ENCODE peak calls at places on chromosomes 16 and 17, in seven cellular contexts. One of them, this sample, is unnamed. For H3K4me1, the result is how much of the 10 kb centered on the place peaks cover.

GRCh38 chr17:1147664-1148063 is 32.1 kb downstream of the ABR start:
- DNase-seq in body of pancreas: peak
- DNase-seq in left ventricle myocardium inferior: no peak
- DNase-seq in small intestine: peak
- DNase-seq in stomach: peak
- DNase-seq in PC-3: peak
- DNase-seq in ovary: no peak
- DNase-seq in this sample: peak

GRCh38 chr17:50198026-50198669 is 3.3 kb downstream of the COL1A1 start:
- DNase-seq in body of pancreas: peak
- DNase-seq in left ventricle myocardium inferior: no peak
- DNase-seq in small intestine: peak
- DNase-seq in stomach: peak
- DNase-seq in PC-3: peak
- DNase-seq in ovary: no peak
- DNase-seq in this sample: peak

GRCh38 chr17:76485569-76485968 is 15.7 kb downstream of the RHBDF2 start:
- DNase-seq in body of pancreas: peak
- DNase-seq in left ventricle myocardium inferior: no peak
- DNase-seq in small intestine: no peak
- DNase-seq in stomach: no peak
- DNase-seq in PC-3: no peak
- DNase-seq in ovary: no peak
- DNase-seq in this sample: peak

GRCh38 chr17:71396711-71397110 is 724.1 kb upstream of the SOX9 start:
- DNase-seq in body of pancreas: no peak
- DNase-seq in left ventricle myocardium inferior: no peak
- DNase-seq in small intestine: no peak
- DNase-seq in stomach: no peak
- DNase-seq in PC-3: no peak
- DNase-seq in ovary: no peak
- DNase-seq in this sample: no peak

GRCh38 chr17:7475764-7476422 is 3.5 kb downstream of the ZBTB4 start:
- DNase-seq in body of pancreas: peak
- DNase-seq in left ventricle myocardium inferior: peak
- DNase-seq in small intestine: no peak
- DNase-seq in stomach: no peak
- DNase-seq in PC-3: no peak
- DNase-seq in ovary: no peak
- DNase-seq in this sample: peak

GRCh38 chr17:41617136-41617535 is 4.6 kb upstream of the KRT16 start:
- DNase-seq in body of pancreas: no peak
- DNase-seq in left ventricle myocardium inferior: no peak
- DNase-seq in small intestine: no peak
- DNase-seq in stomach: no peak
- DNase-seq in PC-3: no peak
- DNase-seq in ovary: no peak
- DNase-seq in this sample: no peak

GRCh38 chr16:3242709-3243108 is 7.8 kb upstream of the ZNF200 start:
- DNase-seq in body of pancreas: no peak
- DNase-seq in left ventricle myocardium inferior: no peak
- DNase-seq in small intestine: no peak
- DNase-seq in stomach: no peak
- DNase-seq in PC-3: no peak
- DNase-seq in ovary: no peak
- DNase-seq in this sample: no peak

GRCh38 chr17:44086364-44087311 is 16.1 kb downstream of the G6PC3 start:
- DNase-seq in body of pancreas: peak
- DNase-seq in left ventricle myocardium inferior: no peak
- DNase-seq in small intestine: no peak
- DNase-seq in stomach: no peak
- DNase-seq in PC-3: peak
- DNase-seq in ovary: peak
- DNase-seq in this sample: peak

GRCh38 chr16:57681950-57682728 is 12.5 kb upstream of the DRC7 start:
- DNase-seq in body of pancreas: no peak
- DNase-seq in left ventricle myocardium inferior: no peak
- DNase-seq in small intestine: no peak
- DNase-seq in stomach: no peak
- DNase-seq in PC-3: no peak
- DNase-seq in ovary: no peak
- DNase-seq in this sample: no peak

GRCh38 chr16:57677622-57678369 is 9.7 kb downstream of the ADGRG3 start:
- DNase-seq in body of pancreas: peak
- DNase-seq in left ventricle myocardium inferior: peak
- DNase-seq in small intestine: no peak
- DNase-seq in stomach: peak
- DNase-seq in PC-3: peak
- DNase-seq in ovary: no peak
- DNase-seq in this sample: no peak

GRCh38 chr16:57680842-57681241 is 12.7 kb downstream of the ADGRG3 start:
- DNase-seq in body of pancreas: no peak
- DNase-seq in left ventricle myocardium inferior: no peak
- DNase-seq in small intestine: no peak
- DNase-seq in stomach: no peak
- DNase-seq in PC-3: no peak
- DNase-seq in ovary: no peak
- DNase-seq in this sample: no peak

GRCh38 chr16:57679016-57679415 is 10.9 kb downstream of the ADGRG3 start:
- DNase-seq in body of pancreas: no peak
- DNase-seq in left ventricle myocardium inferior: no peak
- DNase-seq in small intestine: no peak
- DNase-seq in stomach: no peak
- DNase-seq in PC-3: no peak
- DNase-seq in ovary: no peak
- DNase-seq in this sample: no peak

GRCh38 chr16:57679768-57680167 is 11.7 kb downstream of the ADGRG3 start:
- DNase-seq in body of pancreas: no peak
- DNase-seq in left ventricle myocardium inferior: no peak
- DNase-seq in small intestine: no peak
- DNase-seq in stomach: no peak
- DNase-seq in PC-3: no peak
- DNase-seq in ovary: no peak
- DNase-seq in this sample: no peak
- H3K4me1 ChIP-seq in body of pancreas: under half
- H3K4me1 ChIP-seq in left ventricle myocardium inferior: under half
- H3K4me1 ChIP-seq in small intestine: under half
- H3K4me1 ChIP-seq in stomach: under half
- H3K4me1 ChIP-seq in PC-3: under half
- H3K4me1 ChIP-seq in ovary: under half
- H3K4me1 ChIP-seq in this sample: under half

GRCh38 chr16:30358990-30359870 is 4.1 kb upstream of the CD2BP2 start:
- DNase-seq in body of pancreas: no peak
- DNase-seq in left ventricle myocardium inferior: no peak
- DNase-seq in small intestine: no peak
- DNase-seq in stomach: no peak
- DNase-seq in PC-3: no peak
- DNase-seq in ovary: no peak
- DNase-seq in this sample: no peak

GRCh38 chr16:30361180-30361579 is 6.1 kb upstream of the CD2BP2 start:
- DNase-seq in body of pancreas: no peak
- DNase-seq in left ventricle myocardium inferior: no peak
- DNase-seq in small intestine: no peak
- DNase-seq in stomach: no peak
- DNase-seq in PC-3: no peak
- DNase-seq in ovary: no peak
- DNase-seq in this sample: no peak

GRCh38 chr16:30358577-30358936 is 3.4 kb upstream of the CD2BP2 start:
- DNase-seq in body of pancreas: no peak
- DNase-seq in left ventricle myocardium inferior: no peak
- DNase-seq in small intestine: no peak
- DNase-seq in stomach: no peak
- DNase-seq in PC-3: no peak
- DNase-seq in ovary: no peak
- DNase-seq in this sample: no peak

GRCh38 chr16:30357715-30358576 is 2.8 kb upstream of the CD2BP2 start:
- DNase-seq in body of pancreas: no peak
- DNase-seq in left ventricle myocardium inferior: no peak
- DNase-seq in small intestine: no peak
- DNase-seq in stomach: no peak
- DNase-seq in PC-3: no peak
- DNase-seq in ovary: no peak
- DNase-seq in this sample: no peak

GRCh38 chr16:30359871-30360170 is 4.7 kb upstream of the CD2BP2 start:
- DNase-seq in body of pancreas: no peak
- DNase-seq in left ventricle myocardium inferior: no peak
- DNase-seq in small intestine: no peak
- DNase-seq in stomach: no peak
- DNase-seq in PC-3: no peak
- DNase-seq in ovary: no peak
- DNase-seq in this sample: no peak
- H3K27ac ChIP-seq in body of pancreas: no peak
- H3K27ac ChIP-seq in left ventricle myocardium inferior: no peak
- H3K27ac ChIP-seq in small intestine: no peak
- H3K27ac ChIP-seq in stomach: no peak
- H3K27ac ChIP-seq in PC-3: no peak
- H3K27ac ChIP-seq in ovary: no peak
- H3K27ac ChIP-seq in this sample: no peak

GRCh38 chr17:82374626-82375331 is 3.2 kb downstream of the UTS2R start:
- DNase-seq in body of pancreas: no peak
- DNase-seq in left ventricle myocardium inferior: no peak
- DNase-seq in small intestine: no peak
- DNase-seq in stomach: no peak
- DNase-seq in PC-3: no peak
- DNase-seq in ovary: no peak
- DNase-seq in this sample: no peak

GRCh38 chr17:82372063-82372590 is 562 bp downstream of the UTS2R start:
- DNase-seq in body of pancreas: no peak
- DNase-seq in left ventricle myocardium inferior: no peak
- DNase-seq in small intestine: no peak
- DNase-seq in stomach: no peak
- DNase-seq in PC-3: no peak
- DNase-seq in ovary: no peak
- DNase-seq in this sample: no peak

GRCh38 chr17:82371333-82372062 is at the start of gene UTS2R:
- DNase-seq in body of pancreas: peak
- DNase-seq in left ventricle myocardium inferior: no peak
- DNase-seq in small intestine: no peak
- DNase-seq in stomach: no peak
- DNase-seq in PC-3: no peak
- DNase-seq in ovary: no peak
- DNase-seq in this sample: no peak

GRCh38 chr17:82373731-82374625 is 2.4 kb downstream of the UTS2R start:
- DNase-seq in body of pancreas: no peak
- DNase-seq in left ventricle myocardium inferior: no peak
- DNase-seq in small intestine: no peak
- DNase-seq in stomach: no peak
- DNase-seq in PC-3: no peak
- DNase-seq in ovary: no peak
- DNase-seq in this sample: no peak

GRCh38 chr17:82372591-82373452 is 1.3 kb downstream of the UTS2R start:
- DNase-seq in body of pancreas: peak
- DNase-seq in left ventricle myocardium inferior: no peak
- DNase-seq in small intestine: peak
- DNase-seq in stomach: no peak
- DNase-seq in PC-3: no peak
- DNase-seq in ovary: no peak
- DNase-seq in this sample: no peak
- H3K4me1 ChIP-seq in body of pancreas: under half
- H3K4me1 ChIP-seq in left ventricle myocardium inferior: under half
- H3K4me1 ChIP-seq in small intestine: under half
- H3K4me1 ChIP-seq in stomach: under half
- H3K4me1 ChIP-seq in PC-3: under half
- H3K4me1 ChIP-seq in ovary: under half
- H3K4me1 ChIP-seq in this sample: under half

DNA sequence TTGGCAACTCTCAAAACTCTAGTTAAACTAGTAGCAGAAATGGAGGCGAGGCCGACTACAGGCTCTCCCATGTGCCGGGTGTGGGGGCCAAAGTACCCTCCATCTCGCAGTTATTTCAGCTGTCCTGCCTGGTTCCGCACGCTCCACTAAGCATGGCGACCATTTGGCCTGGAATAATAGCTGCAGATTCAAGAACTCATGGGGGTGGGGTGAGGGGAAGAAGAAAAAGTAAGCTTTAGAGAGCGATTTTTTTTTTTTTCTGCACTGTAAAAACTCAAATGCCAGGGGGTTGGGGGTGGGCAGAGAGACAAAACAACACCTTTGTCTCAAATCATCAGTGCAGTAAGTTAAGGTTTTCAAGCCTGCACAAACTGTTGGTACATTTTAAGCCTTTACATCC is 694.5 kb upstream of the SALL1 start:
- DNase-seq in body of pancreas: no peak
- DNase-seq in left ventricle myocardium inferior: no peak
- DNase-seq in small intestine: no peak
- DNase-seq in stomach: no peak
- DNase-seq in PC-3: no peak
- DNase-seq in ovary: no peak
- DNase-seq in this sample: no peak
- H3K27ac ChIP-seq in body of pancreas: no peak
- H3K27ac ChIP-seq in left ventricle myocardium inferior: no peak
- H3K27ac ChIP-seq in small intestine: no peak
- H3K27ac ChIP-seq in stomach: no peak
- H3K27ac ChIP-seq in PC-3: no peak
- H3K27ac ChIP-seq in ovary: no peak
- H3K27ac ChIP-seq in this sample: no peak

GRCh38 chr17:81726004-81726403 is 13.9 kb downstream of the SLC25A10 start:
- DNase-seq in body of pancreas: peak
- DNase-seq in left ventricle myocardium inferior: no peak
- DNase-seq in small intestine: no peak
- DNase-seq in stomach: peak
- DNase-seq in PC-3: no peak
- DNase-seq in ovary: no peak
- DNase-seq in this sample: no peak
- H3K4me1 ChIP-seq in body of pancreas: half or more
- H3K4me1 ChIP-seq in left ventricle myocardium inferior: under half
- H3K4me1 ChIP-seq in small intestine: under half
- H3K4me1 ChIP-seq in stomach: under half
- H3K4me1 ChIP-seq in PC-3: under half
- H3K4me1 ChIP-seq in ovary: under half
- H3K4me1 ChIP-seq in this sample: under half